ENCODE peak calls at places on chromosomes 11 and 22, in seven cellular contexts. C is GM23338, O is neural progenitor cell, X is IMR-90, K is body of pancreas, B is astrocyte, G is foreskin keratinocyte. Q is an unnamed sample.

GRCh38 chr11:66720223-66720898 is 8.7 kb downstream of the SPTBN2 start:
- DNase-seq in C (peak; percentile 91), O (peak; percentile 79), X (peak; percentile 56), K (peak; percentile 98), B (peak; percentile 72), G (peak; percentile 82), Q (peak; percentile 86)

GRCh38 chr22:43293661-43294392 is 49.3 kb downstream of the SCUBE1 start:
- DNase-seq in C (no peak), O (peak; percentile 26), X (peak; percentile 60), K (no peak), B (no peak), G (no peak), Q (no peak)

GRCh38 chr11:10561043-10561818 is 7.2 kb downstream of the LYVE1 start:
- DNase-seq in C (no peak), O (no peak), X (no peak), K (no peak), B (no peak), G (peak; percentile 42), Q (peak; percentile 12)

GRCh38 chr11:103202048-103202651 is 92.9 kb downstream of the DYNC2H1 start:
- DNase-seq in C (peak; percentile 62), O (peak; percentile 29), X (peak; percentile 63), K (no peak), B (peak; percentile 16), G (peak; percentile 9), Q (no peak)

GRCh38 chr22:50260434-50260800 is 1.1 kb downstream of the MAPK12 start:
- DNase-seq in C (no peak), O (no peak), X (no peak), K (no peak), B (no peak), G (no peak), Q (no peak)

GRCh38 chr11:729492-730074 is 17.7 kb upstream of the TALDO1 start:
- DNase-seq in C (no peak), O (no peak), X (no peak), K (no peak), B (no peak), G (no peak), Q (no peak)

GRCh38 chr11:120216426-120217102 is 5.7 kb downstream of the OAF start:
- DNase-seq in C (no peak), O (no peak), X (no peak), K (no peak), B (no peak), G (no peak), Q (no peak)

GRCh38 chr11:70666336-70666735 is 268.0 kb downstream of the CTTN start:
- DNase-seq in C (no peak), O (no peak), X (no peak), K (no peak), B (no peak), G (no peak), Q (no peak)

GRCh38 chr11:48012051-48012391 is 31.7 kb downstream of the PTPRJ start:
- DNase-seq in C (no peak), O (no peak), X (no peak), K (no peak), B (no peak), G (no peak), Q (no peak)

GRCh38 chr22:37331034-37331428 is 48.7 kb downstream of the CYTH4 start:
- DNase-seq in C (no peak), O (no peak), X (peak; percentile 79), K (no peak), B (peak; percentile 66), G (no peak), Q (no peak)

GRCh38 chr11:59641156-59641555 is 25.6 kb upstream of the OSBP start:
- DNase-seq in C (no peak), O (no peak), X (peak; percentile 4), K (no peak), B (no peak), G (no peak), Q (no peak)

GRCh38 chr11:60968223-60968622 is 3.3 kb upstream of the CD6 start:
- DNase-seq in C (no peak), O (no peak), X (no peak), K (no peak), B (no peak), G (no peak), Q (no peak)

GRCh38 chr11:4041731-4042391 is 52.7 kb upstream of the RRM1 start:
- DNase-seq in C (no peak), O (no peak), X (peak; percentile 31), K (no peak), B (peak; percentile 68), G (no peak), Q (no peak)

GRCh38 chr22:31241936-31242335 is 29.8 kb downstream of the LIMK2 start:
- DNase-seq in C (no peak), O (no peak), X (peak; percentile 90), K (no peak), B (peak; percentile 91), G (peak; percentile 43), Q (no peak)

GRCh38 chr11:47136327-47136726 is 40.4 kb downstream of the ARFGAP2 start:
- DNase-seq in C (no peak), O (no peak), X (no peak), K (no peak), B (no peak), G (no peak), Q (no peak)

GRCh38 chr11:129315781-129316579 is 59.7 kb upstream of the BARX2 start:
- DNase-seq in C (peak; percentile 62), O (peak; percentile 56), X (no peak), K (peak; percentile 90), B (no peak), G (peak; percentile 54), Q (no peak)

GRCh38 chr11:78194490-78194889 is 5.8 kb downstream of the USP35 start:
- DNase-seq in C (no peak), O (no peak), X (no peak), K (no peak), B (no peak), G (peak; percentile 48), Q (no peak)

GRCh38 chr11:94775576-94776327 is 7.6 kb downstream of the AMOTL1 start:
- DNase-seq in C (no peak), O (no peak), X (no peak), K (no peak), B (no peak), G (no peak), Q (no peak)

GRCh38 chr22:24175160-24175808 is 6.0 kb upstream of the SUSD2 start:
- DNase-seq in C (peak; percentile 91), O (peak; percentile 85), X (peak; percentile 72), K (peak; percentile 75), B (peak; percentile 23), G (peak; percentile 27), Q (no peak)

GRCh38 chr11:66126808-66127555 is 56.9 kb downstream of the PACS1 start:
- DNase-seq in C (peak; percentile 63), O (no peak), X (peak; percentile 79), K (peak; percentile 59), B (peak; percentile 84), G (peak; percentile 96), Q (peak; percentile 50)

GRCh38 chr11:2268911-2269600 is 1.3 kb downstream of the ASCL2 start:
- DNase-seq in C (peak; percentile 76), O (peak; percentile 73), X (no peak), K (peak; percentile 49), B (no peak), G (peak; percentile 42), Q (no peak)
- H3K27me3 ChIP-seq in C (peaks cover 70% of the 10 kb centered on the region), O (peaks cover 97% of the 10 kb centered on the region), X (peaks cover 78% of the 10 kb centered on the region), K (no peaks in the 10 kb centered on the region), B (peaks cover 41% of the 10 kb centered on the region), G (peaks cover 74% of the 10 kb centered on the region), Q (peaks cover 71% of the 10 kb centered on the region)

GRCh38 chr22:44885806-44886360 is 123.9 kb downstream of the PHF21B start:
- DNase-seq in C (no peak), O (no peak), X (no peak), K (no peak), B (no peak), G (no peak), Q (no peak)

GRCh38 chr22:44883011-44883421 is 126.8 kb downstream of the PHF21B start:
- DNase-seq in C (no peak), O (no peak), X (no peak), K (no peak), B (no peak), G (no peak), Q (no peak)

GRCh38 chr22:44882226-44882905 is 127.4 kb downstream of the PHF21B start:
- DNase-seq in C (peak; percentile 39), O (no peak), X (no peak), K (no peak), B (no peak), G (no peak), Q (no peak)

GRCh38 chr22:44884968-44885805 is 124.6 kb downstream of the PHF21B start:
- DNase-seq in C (no peak), O (no peak), X (no peak), K (no peak), B (no peak), G (peak; percentile 2), Q (no peak)

GRCh38 chr22:44884562-44884961 is 125.2 kb downstream of the PHF21B start:
- DNase-seq in C (no peak), O (no peak), X (no peak), K (no peak), B (no peak), G (no peak), Q (no peak)
- H3K27me3 ChIP-seq in C (no peaks in the 10 kb centered on the region), O (no peaks in the 10 kb centered on the region), X (no peaks in the 10 kb centered on the region), K (no peaks in the 10 kb centered on the region), B (no peaks in the 10 kb centered on the region), G (no peaks in the 10 kb centered on the region), Q (no peaks in the 10 kb centered on the region)

GRCh38 chr11:117677729-117678310 is 119.2 kb downstream of the DSCAML1 start:
- DNase-seq in C (no peak), O (no peak), X (no peak), K (no peak), B (no peak), G (no peak), Q (no peak)
- H3K27me3 ChIP-seq in C (no peaks in the 10 kb centered on the region), O (peaks cover 38% of the 10 kb centered on the region), X (peaks cover 21% of the 10 kb centered on the region), K (no peaks in the 10 kb centered on the region), B (peaks cover 9% of the 10 kb centered on the region), G (peaks cover 10% of the 10 kb centered on the region), Q (peaks cover 28% of the 10 kb centered on the region)

GRCh38 chr11:13045734-13046133 is 36.6 kb downstream of the RASSF10 start:
- DNase-seq in C (no peak), O (no peak), X (no peak), K (no peak), B (no peak), G (no peak), Q (no peak)

GRCh38 chr11:13043912-13044628 is 35.0 kb downstream of the RASSF10 start:
- DNase-seq in C (no peak), O (no peak), X (no peak), K (no peak), B (no peak), G (no peak), Q (no peak)

GRCh38 chr11:13046626-13047570 is 37.8 kb downstream of the RASSF10 start:
- DNase-seq in C (no peak), O (no peak), X (no peak), K (no peak), B (no peak), G (no peak), Q (no peak)

GRCh38 chr11:13051257-13051656 is 42.1 kb downstream of the RASSF10 start:
- DNase-seq in C (no peak), O (no peak), X (no peak), K (no peak), B (peak; percentile 24), G (peak; percentile 69), Q (no peak)

DNA sequence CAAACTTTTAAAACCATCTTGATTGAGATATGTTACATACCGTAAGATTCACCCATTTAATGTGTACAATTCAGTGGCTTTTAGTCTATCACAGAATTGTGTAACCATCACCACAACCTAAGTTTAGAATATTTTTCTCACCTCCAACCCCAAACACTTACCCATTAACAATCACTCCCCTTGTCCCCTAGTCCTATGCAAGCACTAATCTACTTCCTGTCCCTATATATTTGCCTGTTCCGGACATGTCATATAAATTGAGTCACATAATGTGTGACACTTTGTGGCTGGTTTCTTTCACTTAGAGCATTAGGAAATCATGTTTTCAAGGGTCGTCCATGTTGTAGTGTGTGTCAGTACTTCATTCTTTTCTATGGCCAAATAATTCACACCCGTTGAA is 38.8 kb downstream of the RASSF10 start:
- DNase-seq in C (no peak), O (no peak), X (no peak), K (no peak), B (no peak), G (no peak), Q (no peak)
- H3K27me3 ChIP-seq in C (no peaks in the 10 kb centered on the region), O (no peaks in the 10 kb centered on the region), X (peaks cover 49% of the 10 kb centered on the region), K (no peaks in the 10 kb centered on the region), B (peaks cover 21% of the 10 kb centered on the region), G (no peaks in the 10 kb centered on the region), Q (no peaks in the 10 kb centered on the region)